ENCODE peak calls at places on chromosomes 12 and 14, in five cellular contexts. One of them, this sample, is unnamed.

GRCh38 chr12:47686645-47687240 is 19.1 kb downstream of the RPAP3 start:
- DNase-seq in stomach: no peak
- DNase-seq in effector memory CD8-positive, alpha-beta T cell: no peak
- DNase-seq in RPMI7951: peak; percentile 26
- DNase-seq in CD8-positive, alpha-beta T cell: peak; percentile 21
- DNase-seq in this sample: peak; percentile 44

GRCh38 chr14:54881761-54882401 is 20.7 kb downstream of the GCH1 start:
- DNase-seq in effector memory CD8-positive, alpha-beta T cell: no peak
- DNase-seq in CD8-positive, alpha-beta T cell: no peak
- DNase-seq in RPMI7951: peak; percentile 30
- DNase-seq in stomach: no peak
- DNase-seq in this sample: no peak

GRCh38 chr12:74071182-74071581 is 466.5 kb upstream of the ATXN7L3B start:
- DNase-seq in effector memory CD8-positive, alpha-beta T cell: no peak
- DNase-seq in stomach: no peak
- DNase-seq in CD8-positive, alpha-beta T cell: no peak
- DNase-seq in RPMI7951: no peak
- DNase-seq in this sample: no peak

GRCh38 chr14:89430271-89430620 is 13.2 kb upstream of the FOXN3 start:
- DNase-seq in RPMI7951: no peak
- DNase-seq in effector memory CD8-positive, alpha-beta T cell: no peak
- DNase-seq in stomach: no peak
- DNase-seq in CD8-positive, alpha-beta T cell: no peak
- DNase-seq in this sample: no peak

GRCh38 chr14:93369393-93370266 is 22.6 kb downstream of the COX8C start:
- DNase-seq in stomach: no peak
- DNase-seq in effector memory CD8-positive, alpha-beta T cell: no peak
- DNase-seq in RPMI7951: no peak
- DNase-seq in CD8-positive, alpha-beta T cell: no peak
- DNase-seq in this sample: no peak

GRCh38 chr12:75560167-75560566 is 48.8 kb upstream of the KRR1 start:
- DNase-seq in RPMI7951: peak; percentile 52
- DNase-seq in stomach: no peak
- DNase-seq in CD8-positive, alpha-beta T cell: no peak
- DNase-seq in effector memory CD8-positive, alpha-beta T cell: no peak
- DNase-seq in this sample: peak; percentile 25

GRCh38 chr12:104416160-104416559 is 40.6 kb upstream of the CHST11 start:
- DNase-seq in CD8-positive, alpha-beta T cell: no peak
- DNase-seq in effector memory CD8-positive, alpha-beta T cell: no peak
- DNase-seq in stomach: no peak
- DNase-seq in RPMI7951: no peak
- DNase-seq in this sample: no peak

GRCh38 chr12:12941450-12942350 is 10.3 kb downstream of the GPRC5D start:
- DNase-seq in CD8-positive, alpha-beta T cell: no peak
- DNase-seq in stomach: no peak
- DNase-seq in RPMI7951: no peak
- DNase-seq in effector memory CD8-positive, alpha-beta T cell: no peak
- DNase-seq in this sample: peak; percentile 22

GRCh38 chr12:52235001-52235760 is 2.1 kb downstream of the KRT7 start:
- DNase-seq in RPMI7951: peak; percentile 50
- DNase-seq in stomach: no peak
- DNase-seq in CD8-positive, alpha-beta T cell: no peak
- DNase-seq in effector memory CD8-positive, alpha-beta T cell: no peak
- DNase-seq in this sample: peak; percentile 69

GRCh38 chr12:54549774-54550451 is 512 bp downstream of the PDE1B start:
- DNase-seq in effector memory CD8-positive, alpha-beta T cell: no peak
- DNase-seq in stomach: no peak
- DNase-seq in RPMI7951: peak; percentile 15
- DNase-seq in CD8-positive, alpha-beta T cell: peak; percentile 25
- DNase-seq in this sample: peak; percentile 17

GRCh38 chr12:39804479-39805241 is 185.1 kb upstream of the ABCD2 start:
- DNase-seq in effector memory CD8-positive, alpha-beta T cell: no peak
- DNase-seq in CD8-positive, alpha-beta T cell: no peak
- DNase-seq in RPMI7951: no peak
- DNase-seq in stomach: no peak
- DNase-seq in this sample: no peak

This sample was measured in MCF 10A.